ENCODE peak calls at places on chromosomes 6 and 20, in ten cellular contexts. X is WTC11; G is NCI-H1930; C is stimulated activated CD4-positive, alpha-beta T cell treated with anti-CD3 and anti-CD28 coated beads, Interleukin-1b, Interleukin-23, amount 100 ng/mL, for 24 hours; P is SHP77; Y is T-cell; I is NCI-H774; V is activated T-cell treated with anti-CD3 and anti-CD28 coated beads for 1 hour; A is right lobe of liver; O is dorsolateral prefrontal cortex. S is an unnamed sample.
A peak's percentile ranks its signal among the peaks of the same experiment; 100 is the strongest.

GRCh38 chr6:116895935-116896334 is 18.9 kb downstream of the RFX6 start:
- DNase-seq in V (no peak), X (no peak), Y (no peak), G (no peak), P (no peak), C (no peak), I (no peak), O (no peak), A (no peak), S (no peak)

GRCh38 chr20:38350879-38351775 is 4.8 kb downstream of the LBP start:
- DNase-seq in I (no peak), O (no peak), G (no peak), P (no peak), X (no peak), C (no peak), V (no peak), A (peak; percentile 62), Y (no peak), S (no peak)

GRCh38 chr6:170087946-170088348 is 202.9 kb downstream of the DLL1 start:
- DNase-seq in Y (peak; percentile 44), I (no peak), C (peak; percentile 6), P (no peak), V (peak; percentile 34), G (no peak), A (peak; percentile 58), X (peak; percentile 9), O (no peak), S (no peak)

GRCh38 chr20:6055981-6056569 is 2.2 kb upstream of the LRRN4 start:
- DNase-seq in A (peak; percentile 94), C (no peak), Y (no peak), P (no peak), X (no peak), O (no peak), I (no peak), G (no peak), V (no peak), S (no peak)

GRCh38 chr6:7587631-7588100 is 2.3 kb upstream of the SNRNP48 start:
- DNase-seq in G (no peak), V (no peak), X (no peak), A (no peak), Y (no peak), P (no peak), O (no peak), I (no peak), C (no peak), S (no peak)

GRCh38 chr6:158517581-158517980 is 42.3 kb upstream of the TMEM181 start:
- DNase-seq in X (no peak), I (no peak), O (no peak), Y (no peak), A (no peak), P (no peak), G (no peak), C (no peak), V (no peak), S (no peak)

GRCh38 chr20:20371681-20372080 is 3.8 kb downstream of the INSM1 start:
- DNase-seq in Y (no peak), P (peak; percentile 22), G (no peak), A (no peak), I (no peak), O (no peak), X (no peak), V (no peak), C (no peak), S (no peak)

GRCh38 chr20:11403711-11404110 is 514.0 kb upstream of the BTBD3 start:
- DNase-seq in O (no peak), P (no peak), G (no peak), X (no peak), Y (no peak), V (no peak), I (no peak), A (no peak), C (no peak), S (no peak)

GRCh38 chr6:155882527-155883333 is 427.1 kb upstream of the NOX3 start:
- DNase-seq in X (no peak), A (no peak), I (no peak), C (no peak), P (no peak), V (no peak), G (no peak), O (no peak), Y (no peak), S (no peak)

GRCh38 chr6:154488802-154489437 is 21.6 kb downstream of the CNKSR3 start:
- DNase-seq in G (no peak), P (no peak), V (no peak), C (no peak), O (no peak), I (no peak), A (peak; percentile 62), Y (no peak), X (no peak), S (no peak)

GRCh38 chr6:105759015-105759414 is 327.1 kb upstream of the PRDM1 start:
- DNase-seq in V (no peak), C (no peak), X (no peak), P (no peak), G (no peak), Y (no peak), I (no peak), O (no peak), A (no peak), S (no peak)

GRCh38 chr20:5065489-5066383 is 54.0 kb downstream of the PCNA start:
- DNase-seq in V (no peak), P (no peak), G (no peak), Y (no peak), O (no peak), I (no peak), X (no peak), A (peak; percentile 66), C (no peak), S (no peak)

GRCh38 chr20:13147071-13147961 is 73.8 kb upstream of the ISM1 start:
- DNase-seq in X (no peak), A (peak; percentile 59), I (no peak), P (no peak), C (no peak), O (no peak), V (no peak), G (no peak), Y (no peak), S (no peak)

GRCh38 chr20:14046534-14046933 is 51.2 kb downstream of the MACROD2 start:
- DNase-seq in P (no peak), O (no peak), I (no peak), V (no peak), A (no peak), X (no peak), G (no peak), Y (no peak), C (no peak), S (no peak)

GRCh38 chr6:66926060-66926459 is 1219.0 kb upstream of the EYS start:
- DNase-seq in X (no peak), P (peak; percentile 17), O (no peak), I (no peak), C (no peak), A (no peak), V (no peak), Y (no peak), G (no peak), S (no peak)

GRCh38 chr20:3239026-3239866 is at the start of gene SLC4A11:
- DNase-seq in X (peak; percentile 82), G (peak; percentile 51), P (peak; percentile 54), V (peak; percentile 35), C (no peak), A (no peak), O (no peak), I (peak; percentile 58), Y (no peak), S (no peak)

GRCh38 chr20:62136283-62137091 is 6.7 kb downstream of the PSMA7 start:
- DNase-seq in I (no peak), P (peak; percentile 65), O (no peak), A (no peak), Y (peak; percentile 73), C (no peak), G (peak; percentile 75), V (peak; percentile 65), X (peak; percentile 74), S (no peak)

GRCh38 chr20:40589581-40589980 is 99.5 kb downstream of the MAFB start:
- DNase-seq in C (no peak), Y (no peak), I (no peak), P (no peak), X (no peak), G (no peak), O (no peak), V (no peak), A (no peak), S (no peak)

GRCh38 chr6:167766986-167767714 is 59.6 kb upstream of the AFDN start:
- DNase-seq in C (no peak), G (no peak), P (peak; percentile 74), I (peak; percentile 90), X (no peak), Y (no peak), A (no peak), O (no peak), V (no peak), S (no peak)

GRCh38 chr20:49630396-49630951 is 62.5 kb upstream of the PTGIS start:
- DNase-seq in C (no peak), V (no peak), G (no peak), P (no peak), A (no peak), Y (no peak), O (no peak), I (no peak), X (no peak), S (no peak)

GRCh38 chr6:170222498-170223471 is 68.1 kb downstream of the DLL1 start:
- DNase-seq in P (peak; percentile 67), O (no peak), A (no peak), G (peak; percentile 6), V (no peak), I (peak; percentile 94), X (no peak), Y (no peak), C (no peak), S (no peak)

GRCh38 chr6:4812068-4812467 is 35.9 kb downstream of the CDYL start:
- DNase-seq in C (no peak), P (no peak), O (no peak), V (no peak), X (no peak), G (no peak), I (no peak), Y (no peak), A (no peak), S (no peak)

GRCh38 chr6:125918681-125919566 is 37.6 kb upstream of the HINT3 start:
- DNase-seq in A (no peak), O (no peak), C (no peak), G (peak; percentile 22), X (no peak), I (peak; percentile 51), Y (peak; percentile 31), V (no peak), P (no peak), S (peak; percentile 18)

GRCh38 chr6:123763904-123764303 is 39.8 kb upstream of the NKAIN2 start:
- DNase-seq in X (no peak), O (no peak), A (no peak), V (no peak), G (no peak), P (no peak), Y (no peak), C (no peak), I (no peak), S (no peak)

GRCh38 chr6:37103169-37104039 is 66.5 kb upstream of the PIM1 start:
- DNase-seq in X (peak; percentile 58), G (peak; percentile 39), P (peak; percentile 73), A (peak; percentile 95), O (peak; percentile 51), I (peak; percentile 95), V (peak; percentile 2), Y (no peak), C (no peak), S (peak; percentile 51)

GRCh38 chr6:124962617-124963415 is 579 bp downstream of the RNF217 start:
- DNase-seq in O (peak; percentile 51), C (no peak), A (peak; percentile 80), X (peak; percentile 66), Y (no peak), G (peak; percentile 33), P (no peak), V (no peak), I (no peak), S (no peak)

GRCh38 chr20:37345339-37346231 is at the start of gene SRC:
- DNase-seq in X (peak; percentile 79), P (no peak), C (peak; percentile 17), G (peak; percentile 35), V (peak; percentile 19), A (peak; percentile 83), O (no peak), I (peak; percentile 30), Y (peak; percentile 29), S (no peak)

GRCh38 chr20:46256293-46256692 is 52.0 kb downstream of the CDH22 start:
- DNase-seq in C (no peak), X (no peak), P (no peak), O (no peak), V (no peak), G (no peak), Y (no peak), A (no peak), I (no peak), S (no peak)